ENCODE peak calls at places on chromosomes 13 and 19, in four cellular contexts. Z is mesendoderm, J is H9, L is IMR-90. X is an unnamed sample.

GRCh38 chr19:42254083-42254849 is 662 bp downstream of the ERF start:
- DNase-seq in Z (peak), L (peak), J (peak), X (peak)

GRCh38 chr19:17275441-17276175 is 6.1 kb upstream of the ANKLE1 start:
- DNase-seq in Z (no peak), J (no peak), L (no peak), X (no peak)

GRCh38 chr13:98585398-98585754 is 8.5 kb upstream of the STK24 start:
- DNase-seq in J (no peak), L (no peak), Z (no peak), X (no peak)

GRCh38 chr19:19742773-19743172 is 9.9 kb upstream of the ZNF14 start:
- DNase-seq in L (no peak), Z (no peak), J (no peak), X (no peak)

GRCh38 chr19:8097198-8097597 is 44.6 kb downstream of the CCL25 start:
- DNase-seq in Z (no peak), J (no peak), L (no peak), X (no peak)

GRCh38 chr13:67200183-67200582 is 30.0 kb downstream of the PCDH9 start:
- DNase-seq in Z (no peak), L (no peak), J (no peak), X (no peak)

GRCh38 chr19:13143135-13143534 is 7.0 kb downstream of the STX10 start:
- DNase-seq in Z (no peak), J (no peak), L (peak), X (no peak)

GRCh38 chr19:2962018-2962670 is 15.2 kb upstream of the TLE6 start:
- DNase-seq in J (peak), L (peak), Z (peak), X (no peak)

GRCh38 chr13:43265028-43265427 is 241.6 kb downstream of the DNAJC15 start:
- DNase-seq in Z (no peak), J (no peak), L (no peak), X (no peak)

GRCh38 chr19:48746738-48747575 is at the start of gene IZUMO1:
- DNase-seq in J (peak), Z (peak), L (peak), X (no peak)

GRCh38 chr19:10501971-10502523 is 1.1 kb downstream of the KEAP1 start:
- DNase-seq in J (peak), L (peak), Z (peak), X (peak)

DNA sequence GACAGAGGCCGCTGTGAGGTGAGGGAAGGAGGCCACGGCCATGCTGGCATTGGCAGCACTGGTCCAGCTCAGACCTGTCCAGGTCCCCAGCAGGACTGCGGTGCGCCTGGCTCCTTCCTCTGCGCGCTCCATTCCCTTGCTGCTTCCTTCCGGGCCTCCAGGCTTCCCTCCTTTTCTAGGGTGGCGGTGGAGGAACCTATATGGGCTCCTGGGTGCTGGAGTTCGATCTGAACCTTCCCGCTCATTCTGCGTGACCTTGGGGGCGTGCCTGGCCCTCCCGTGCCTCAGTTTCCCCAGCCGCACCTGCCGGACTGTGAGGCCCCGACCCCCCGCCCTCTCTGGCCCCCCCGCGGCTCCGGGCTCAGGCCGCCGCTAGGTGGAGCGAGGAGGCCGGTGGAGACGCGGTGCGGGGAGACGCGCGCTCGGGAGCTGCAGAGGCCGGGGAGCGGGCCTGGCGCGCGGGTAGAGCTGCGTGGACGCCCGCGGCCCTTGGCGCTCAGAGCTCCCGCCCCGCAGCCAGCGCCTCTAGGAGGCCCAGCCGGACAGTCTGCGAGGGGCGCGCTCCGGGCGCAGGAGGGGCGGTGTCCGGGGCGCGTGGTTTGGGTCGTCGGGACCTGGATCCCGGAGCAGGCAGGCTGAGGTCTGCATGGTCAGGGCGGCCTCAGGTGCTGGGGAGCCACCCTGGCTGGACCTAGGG is 29.9 kb downstream of the EFNA2 start:
- DNase-seq in Z (peak), J (peak), L (peak), X (no peak)
- H2BK120ac ChIP-seq in Z (no peak), J (no peak), L (no peak), X (no peak)

DNA sequence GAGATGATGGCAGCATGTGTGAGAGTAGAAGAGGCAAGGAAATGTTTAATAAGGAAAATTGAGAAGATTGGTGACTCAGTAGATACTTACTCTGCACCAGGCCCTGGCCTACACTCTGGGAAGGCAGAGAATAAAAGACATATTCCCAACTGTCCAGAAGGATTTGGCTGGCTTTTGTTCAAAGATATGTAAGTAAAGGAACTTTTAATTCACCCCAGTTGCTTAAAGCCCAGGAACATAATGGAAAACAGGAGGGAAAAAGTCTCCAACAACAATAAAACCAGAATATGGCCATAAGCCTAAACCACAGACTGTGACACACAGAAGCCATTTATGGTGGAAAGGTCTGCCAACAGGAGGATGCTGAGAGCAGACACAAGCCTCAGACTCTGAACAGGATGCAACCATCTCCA is 169.3 kb upstream of the STARD13 start:
- DNase-seq in Z (no peak), J (no peak), L (peak), X (no peak)
- H3K56ac ChIP-seq in Z (no peak), J (no peak), L (no peak), X (no peak)

GRCh38 chr19:44749318-44749717 is 810 bp downstream of the BCL3 start:
- DNase-seq in L (no peak), J (no peak), Z (no peak), X (no peak)

GRCh38 chr19:44748426-44749254 is at the start of gene BCL3:
- DNase-seq in Z (no peak), J (no peak), L (no peak), X (no peak)

GRCh38 chr19:44746946-44747738 is 1.4 kb upstream of the BCL3 start:
- DNase-seq in L (peak), Z (peak), J (peak), X (peak)

GRCh38 chr19:44746616-44746945 is 1.9 kb upstream of the BCL3 start:
- DNase-seq in J (no peak), Z (no peak), L (no peak), X (no peak)

DNA sequence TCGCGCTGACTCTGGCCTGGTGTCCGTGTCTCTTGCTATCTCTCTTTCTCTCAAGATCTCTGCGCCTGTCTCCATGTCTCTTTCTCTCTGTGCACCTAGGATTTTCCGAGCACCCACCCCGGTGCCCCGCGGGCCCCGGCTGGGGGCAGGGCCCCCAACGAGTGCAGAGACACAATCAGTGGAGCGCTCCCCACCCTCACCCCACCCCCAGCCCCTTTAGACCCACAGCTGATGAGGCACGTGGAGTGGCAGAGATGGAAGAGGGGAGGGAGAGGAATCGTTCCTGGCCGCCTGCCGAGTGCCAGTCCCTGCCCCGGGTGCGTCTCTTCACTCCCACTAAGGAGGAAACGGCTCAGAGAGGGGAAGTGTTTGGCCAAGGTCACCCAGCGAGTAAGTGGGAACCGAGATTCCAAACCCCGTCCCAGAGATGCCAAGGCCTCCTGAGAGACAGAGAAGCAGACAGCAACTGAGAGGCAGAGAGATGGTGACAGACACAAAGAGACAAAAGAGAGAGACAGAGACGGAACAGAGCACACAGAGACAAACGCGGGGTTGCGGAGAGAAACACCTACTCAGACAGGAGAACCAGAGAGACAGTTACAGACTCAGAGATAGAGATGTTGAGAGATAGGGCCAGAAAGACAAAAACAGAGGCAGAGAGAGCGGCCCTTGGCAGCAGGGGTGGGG is 626 bp upstream of the BCL3 start:
- DNase-seq in L (peak), J (peak), Z (peak), X (no peak)
- H2BK120ac ChIP-seq in L (peak), J (no peak), Z (no peak), X (no peak)

GRCh38 chr19:29245221-29245620 is 32.3 kb upstream of the UQCRFS1 start:
- DNase-seq in Z (no peak), J (no peak), L (no peak), X (no peak)
- H3K56ac ChIP-seq in Z (no peak), J (no peak), L (no peak), X (no peak)

DNA sequence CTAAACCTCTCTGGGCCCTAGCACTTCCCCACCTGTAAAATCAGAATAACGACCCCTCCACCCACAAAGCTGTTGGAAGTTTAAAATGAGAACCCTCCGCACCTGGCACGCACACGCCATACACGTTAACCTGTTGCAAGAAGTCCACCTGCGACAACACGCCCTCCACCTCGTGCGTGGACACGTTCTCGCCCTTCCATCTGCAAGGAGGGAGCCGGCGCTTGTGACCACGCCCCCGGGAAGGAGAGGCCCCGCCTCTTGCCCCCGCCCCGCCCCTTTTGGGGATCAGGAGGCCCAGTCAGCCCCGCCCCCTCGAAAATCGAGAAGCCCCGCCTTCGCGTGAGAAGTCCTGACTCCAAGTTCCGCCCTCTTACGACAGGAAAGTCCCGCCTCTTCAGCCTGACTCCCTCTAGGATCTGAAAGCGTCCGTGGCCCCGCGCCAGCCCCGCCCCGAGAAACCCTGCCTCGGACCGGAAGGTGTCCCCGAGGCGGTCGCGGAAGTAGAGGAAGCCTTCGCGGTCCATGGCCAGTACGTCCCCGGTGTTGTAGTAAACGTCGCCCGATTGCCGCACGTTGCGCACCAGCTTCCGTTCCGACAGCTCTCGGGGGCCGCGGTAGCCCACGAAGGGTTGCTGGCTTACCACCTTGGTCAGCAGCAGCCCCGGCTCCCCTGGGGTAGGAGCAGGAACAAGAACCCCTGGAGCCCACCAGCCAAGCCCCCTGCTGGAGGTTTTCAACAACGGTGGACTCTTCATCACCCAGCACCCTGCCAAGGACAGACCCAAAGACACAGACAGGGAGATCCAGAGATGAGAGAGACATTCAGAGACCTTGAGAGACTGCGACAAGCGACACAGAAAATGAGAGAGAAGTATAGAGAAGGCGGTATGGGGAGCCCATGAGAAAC is 12.5 kb downstream of the SLC27A5 start:
- DNase-seq in J (peak), L (peak), Z (peak), X (peak)
- H2BK120ac ChIP-seq in J (no peak), L (peak), Z (no peak), X (no peak)

DNA sequence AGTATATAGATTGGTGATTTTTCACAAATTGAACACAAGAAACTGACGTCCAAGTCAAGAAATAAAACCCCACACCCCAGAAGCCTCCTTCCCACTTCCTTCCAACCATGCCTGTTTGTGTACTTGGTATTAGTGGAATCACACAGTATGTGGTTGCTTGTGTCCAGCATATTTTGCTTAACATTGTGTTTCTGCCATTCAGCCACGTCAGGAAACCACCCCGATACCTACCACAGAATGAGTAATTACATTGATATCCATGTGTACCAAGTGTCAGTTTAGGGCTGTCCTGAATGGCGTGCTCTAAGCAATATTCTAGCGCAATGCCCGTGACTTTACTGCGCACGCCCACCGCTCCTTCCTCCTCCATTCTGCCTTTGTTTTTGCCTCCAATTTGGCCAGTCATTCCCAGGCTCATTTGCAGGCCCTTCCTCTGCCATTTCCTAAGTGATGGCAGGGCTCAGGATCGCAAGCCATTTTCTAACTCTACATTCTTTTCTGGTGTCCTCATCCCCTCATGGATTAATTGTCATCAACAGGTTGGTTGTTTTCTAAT is 25.9 kb upstream of the MPHOSPH8 start:
- DNase-seq in L (no peak), Z (peak), J (no peak), X (no peak)
- H3K56ac ChIP-seq in L (no peak), Z (no peak), J (no peak), X (no peak)

GRCh38 chr13:40946485-40946884 is 72.6 kb downstream of the ELF1 start:
- DNase-seq in L (no peak), Z (no peak), J (no peak), X (no peak)

GRCh38 chr13:40941581-40941980 is 77.5 kb downstream of the ELF1 start:
- DNase-seq in Z (no peak), L (no peak), J (no peak), X (no peak)

GRCh38 chr13:40940841-40941240 is 78.3 kb downstream of the ELF1 start:
- DNase-seq in Z (no peak), L (no peak), J (no peak), X (no peak)

DNA sequence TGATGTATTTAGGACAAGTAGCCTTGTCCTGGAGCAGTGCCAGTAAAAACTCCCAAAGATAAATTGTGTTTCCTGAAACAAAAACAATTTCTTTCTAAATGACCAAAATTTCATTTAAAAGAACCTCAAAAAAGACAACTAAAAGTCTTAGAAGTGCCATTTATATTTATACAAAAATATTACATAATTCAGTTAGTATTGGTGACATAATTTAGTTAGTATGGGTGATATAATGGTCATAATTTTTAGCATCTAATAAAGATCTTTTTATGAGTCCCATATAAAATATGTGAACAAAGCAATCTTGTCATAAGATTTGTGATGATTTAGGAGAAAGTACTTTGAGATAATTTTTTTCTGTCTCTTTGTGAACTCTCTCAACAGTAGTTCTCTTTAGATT is 76.0 kb downstream of the ELF1 start:
- DNase-seq in L (no peak), Z (no peak), J (no peak), X (no peak)
- H2BK120ac ChIP-seq in L (no peak), Z (no peak), J (no peak), X (no peak)

GRCh38 chr19:29515233-29515619 is 10.6 kb upstream of the VSTM2B start:
- DNase-seq in J (no peak), L (no peak), Z (no peak), X (no peak)

GRCh38 chr19:29516821-29517395 is 8.9 kb upstream of the VSTM2B start:
- DNase-seq in J (no peak), L (no peak), Z (no peak), X (no peak)

GRCh38 chr19:29517412-29517811 is 8.4 kb upstream of the VSTM2B start:
- DNase-seq in J (no peak), Z (no peak), L (no peak), X (no peak)

GRCh38 chr19:29515706-29516357 is 10.0 kb upstream of the VSTM2B start:
- DNase-seq in L (no peak), Z (no peak), J (no peak), X (no peak)

DNA sequence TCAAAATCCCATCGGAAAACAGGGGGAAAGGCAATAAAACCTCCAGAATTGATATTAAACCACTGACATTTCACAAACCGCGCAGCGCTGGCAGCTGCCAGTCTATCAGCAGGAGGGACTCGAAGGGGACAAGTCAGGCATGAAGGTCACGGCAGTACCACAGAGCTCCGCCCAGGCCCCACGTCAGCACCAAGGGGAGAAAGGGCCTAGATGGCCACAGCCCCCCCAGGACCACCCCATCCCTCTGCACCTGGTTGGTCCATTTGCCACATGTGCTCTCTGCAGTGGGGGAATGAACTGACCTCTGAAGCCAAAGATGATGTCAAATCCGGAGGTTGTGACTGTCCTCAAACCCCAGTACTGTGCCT is 9.5 kb upstream of the VSTM2B start:
- DNase-seq in Z (no peak), L (no peak), J (no peak), X (no peak)
- H3K56ac ChIP-seq in Z (no peak), L (no peak), J (no peak), X (no peak)

GRCh38 chr19:51699170-51699569 is 6.0 kb downstream of the SPACA6 start:
- DNase-seq in J (no peak), L (no peak), Z (no peak), X (no peak)

GRCh38 chr19:51703655-51704515 is 10.8 kb downstream of the SPACA6 start:
- DNase-seq in J (peak), Z (peak), L (peak), X (peak)

GRCh38 chr19:51702754-51703654 is 9.9 kb downstream of the SPACA6 start:
- DNase-seq in J (peak), L (no peak), Z (peak), X (peak)

GRCh38 chr19:51702103-51702753 is 9.1 kb downstream of the SPACA6 start:
- DNase-seq in J (peak), L (peak), Z (peak), X (peak)

GRCh38 chr19:51701468-51702100 is 8.5 kb downstream of the SPACA6 start:
- DNase-seq in L (no peak), Z (no peak), J (no peak), X (no peak)
- H2BK120ac ChIP-seq in L (no peak), Z (no peak), J (no peak), X (no peak)

GRCh38 chr19:14495678-14496028 is 274 bp downstream of the GIPC1 start:
- DNase-seq in Z (no peak), L (no peak), J (no peak), X (no peak)
- H3K56ac ChIP-seq in Z (peak), L (peak), J (no peak), X (peak)

X was measured in H1.